ENCODE peak calls at places on chromosomes 13 and 19, in ten cellular contexts. N is IMR-90, B is PC-9, W is ascending aorta, R is endothelial cell, Z is GM10248, J is fibroblast of lung, P is uterus, F is endodermal cell, A is fibroblast of pulmonary artery. E is an unnamed sample.

GRCh38 chr13:73803997-73804396 is 330.2 kb downstream of the KLF12 start:
- DNase-seq in P (no peak), F (no peak), A (peak), J (peak), N (peak), R (no peak), Z (no peak), B (no peak), W (no peak), E (no peak)

GRCh38 chr13:114144606-114145244 is 12.3 kb upstream of the RASA3 start:
- DNase-seq in B (no peak), R (no peak), N (no peak), A (no peak), J (no peak), Z (no peak), F (no peak), P (no peak), W (no peak), E (no peak)

GRCh38 chr13:26867451-26868067 is 107.0 kb upstream of the GPR12 start:
- DNase-seq in F (peak), B (no peak), Z (peak), R (peak), W (no peak), N (peak), J (peak), A (peak), P (no peak), E (peak)

GRCh38 chr13:107866666-107867623 is 348.4 kb downstream of the LIG4 start:
- DNase-seq in B (no peak), J (peak), W (no peak), A (peak), F (peak), R (peak), P (no peak), N (peak), Z (no peak), E (peak)

GRCh38 chr13:49540552-49540951 is 44.8 kb downstream of the PHF11 start:
- DNase-seq in B (no peak), R (no peak), W (no peak), Z (no peak), N (peak), A (peak), F (no peak), J (peak), P (peak), E (no peak)

GRCh38 chr13:20174656-20175405 is 14.0 kb upstream of the GJA3 start:
- DNase-seq in A (peak), B (peak), P (peak), N (peak), W (peak), J (peak), F (peak), Z (peak), R (no peak), E (no peak)

GRCh38 chr13:39729161-39729560 is 73.7 kb downstream of the COG6 start:
- DNase-seq in P (no peak), B (no peak), A (peak), R (no peak), J (peak), W (no peak), Z (no peak), N (peak), F (no peak), E (no peak)

GRCh38 chr13:29522044-29522685 is 73.3 kb downstream of the SLC7A1 start:
- DNase-seq in F (no peak), N (peak), B (no peak), A (peak), W (peak), J (peak), R (no peak), P (peak), Z (no peak), E (no peak)

GRCh38 chr13:85896516-85897450 is 97.6 kb upstream of the SLITRK6 start:
- DNase-seq in N (peak), J (no peak), B (no peak), R (no peak), F (peak), W (no peak), A (no peak), P (no peak), Z (no peak), E (no peak)

GRCh38 chr19:36093146-36093662 is 17.7 kb upstream of the OVOL3 start:
- DNase-seq in J (no peak), F (no peak), W (no peak), R (no peak), Z (peak), P (no peak), N (no peak), A (no peak), B (no peak), E (no peak)

GRCh38 chr13:45224181-45224580 is 23.3 kb upstream of the KCTD4 start:
- DNase-seq in W (no peak), F (no peak), P (no peak), N (peak), B (no peak), A (no peak), R (no peak), J (peak), Z (no peak), E (no peak)

GRCh38 chr19:48874309-48875135 is 2.3 kb downstream of the PPP1R15A start:
- DNase-seq in F (no peak), A (peak), Z (no peak), J (peak), P (peak), N (peak), W (no peak), R (no peak), B (no peak), E (no peak)

GRCh38 chr19:33988601-33989000 is 183.7 kb upstream of the LSM14A start:
- DNase-seq in W (no peak), N (peak), P (no peak), F (no peak), B (no peak), Z (no peak), R (no peak), A (no peak), J (no peak), E (no peak)

GRCh38 chr13:73060251-73061160 is 1.7 kb downstream of the KLF5 start:
- DNase-seq in J (peak), F (no peak), N (peak), Z (no peak), P (peak), A (peak), B (no peak), W (peak), R (no peak), E (no peak)

GRCh38 chr19:17963936-17964691 is 2.8 kb upstream of the KCNN1 start:
- DNase-seq in B (no peak), J (no peak), Z (no peak), W (no peak), R (no peak), N (no peak), A (no peak), P (no peak), F (no peak), E (no peak)

GRCh38 chr19:32558607-32559228 is 22.3 kb upstream of the PDCD5 start:
- DNase-seq in P (no peak), W (no peak), J (no peak), F (peak), Z (no peak), B (no peak), R (peak), N (no peak), A (no peak), E (no peak)

GRCh38 chr19:43498233-43498830 is 6.2 kb downstream of the PHLDB3 start:
- DNase-seq in W (no peak), F (no peak), Z (no peak), J (no peak), A (no peak), R (no peak), P (no peak), B (no peak), N (no peak), E (no peak)

GRCh38 chr13:33676700-33677048 is 141.3 kb upstream of the RFC3 start:
- DNase-seq in A (peak), N (peak), P (peak), R (no peak), B (no peak), F (no peak), Z (no peak), W (peak), J (peak), E (no peak)

GRCh38 chr13:99811067-99811715 is 160.4 kb downstream of the ZIC5 start:
- DNase-seq in J (no peak), P (no peak), B (no peak), N (no peak), F (no peak), W (no peak), R (no peak), A (no peak), Z (no peak), E (no peak)

GRCh38 chr19:15379996-15380647 is 535 bp upstream of the AKAP8 start:
- DNase-seq in J (peak), P (peak), B (peak), Z (peak), W (peak), N (peak), F (peak), A (peak), R (peak), E (peak)

GRCh38 chr13:30720470-30720869 is 14.9 kb upstream of the ALOX5AP start:
- DNase-seq in W (no peak), B (no peak), J (no peak), F (no peak), Z (peak), P (no peak), A (no peak), N (no peak), R (no peak), E (no peak)

GRCh38 chr13:106612688-106613087 is 44.8 kb upstream of the ARGLU1 start:
- DNase-seq in N (peak), J (no peak), W (no peak), B (no peak), P (peak), A (peak), Z (no peak), F (no peak), R (no peak), E (no peak)

GRCh38 chr13:33633701-33634525 is 184.0 kb upstream of the RFC3 start:
- DNase-seq in R (no peak), A (peak), W (no peak), J (peak), F (no peak), P (no peak), N (peak), Z (no peak), B (no peak), E (peak)

GRCh38 chr19:48873476-48874308 is 1.5 kb downstream of the PPP1R15A start:
- DNase-seq in J (no peak), B (no peak), A (peak), W (no peak), P (peak), Z (no peak), R (no peak), F (peak), N (no peak), E (no peak)

GRCh38 chr13:25380082-25380481 is 8.3 kb downstream of the ATP8A2 start:
- DNase-seq in N (no peak), A (no peak), J (no peak), F (no peak), R (no peak), P (no peak), W (no peak), Z (no peak), B (no peak), E (no peak)

GRCh38 chr13:20337894-20338551 is 105.9 kb upstream of the GJB6 start:
- DNase-seq in A (no peak), W (no peak), J (no peak), B (no peak), R (no peak), P (no peak), F (no peak), Z (no peak), N (no peak), E (no peak)

GRCh38 chr13:51921790-51922740 is 60.3 kb downstream of the CCDC70 start:
- DNase-seq in B (no peak), A (no peak), R (no peak), N (peak), P (no peak), J (no peak), F (peak), W (no peak), Z (no peak), E (no peak)

GRCh38 chr19:46192990-46193650 is 36.4 kb upstream of the IGFL1 start:
- DNase-seq in Z (no peak), J (peak), W (no peak), B (peak), F (no peak), R (no peak), P (no peak), A (peak), N (peak), E (no peak)

GRCh38 chr19:28534740-28535351 is 678.1 kb downstream of the UQCRFS1 start:
- DNase-seq in W (no peak), J (no peak), F (no peak), A (no peak), P (no peak), R (no peak), Z (no peak), N (no peak), B (no peak), E (no peak)

GRCh38 chr13:114110091-114110829 is 22.2 kb downstream of the RASA3 start:
- DNase-seq in N (no peak), F (peak), B (no peak), P (peak), R (peak), Z (peak), W (peak), J (no peak), A (no peak), E (no peak)

GRCh38 chr19:58351558-58351878 is 1.8 kb downstream of the A1BG start:
- DNase-seq in Z (no peak), F (no peak), P (no peak), R (no peak), N (no peak), W (no peak), J (no peak), B (no peak), A (no peak), E (no peak)

GRCh38 chr19:815775-816499 is 5.8 kb downstream of the PLPPR3 start:
- DNase-seq in Z (no peak), W (no peak), B (no peak), J (no peak), P (no peak), R (no peak), N (no peak), A (no peak), F (peak), E (no peak)

GRCh38 chr19:7115721-7116120 is 46.2 kb downstream of the ZNF557 start:
- DNase-seq in J (no peak), F (no peak), R (no peak), B (no peak), N (no peak), Z (no peak), W (no peak), A (no peak), P (no peak), E (no peak)

GRCh38 chr19:51277112-51277511 is 26.2 kb downstream of the SIGLECL1 start:
- DNase-seq in J (no peak), R (no peak), Z (no peak), A (no peak), B (no peak), N (no peak), P (no peak), F (no peak), W (no peak), E (no peak)

GRCh38 chr13:110270507-110270906 is 36.5 kb downstream of the COL4A1 start:
- DNase-seq in J (no peak), Z (no peak), N (no peak), R (no peak), B (no peak), P (peak), A (no peak), F (peak), W (no peak), E (no peak)

GRCh38 chr13:28138756-28139470 is 568 bp downstream of the PAN3 start:
- DNase-seq in P (peak), R (peak), Z (peak), A (peak), F (peak), W (peak), J (peak), B (peak), N (peak), E (peak)
- TF ChIP-seq CTCF in P (no peak), R (no peak), Z (no peak), A (no peak), F (no peak), W (no peak), J (no peak), B (no peak), N (no peak), E (no peak)

GRCh38 chr19:30504272-30504671 is 132.1 kb downstream of the ZNF536 start:
- DNase-seq in W (no peak), A (no peak), P (no peak), B (no peak), J (no peak), Z (no peak), R (no peak), F (no peak), N (no peak), E (no peak)

GRCh38 chr19:30498707-30499106 is 126.5 kb downstream of the ZNF536 start:
- DNase-seq in N (no peak), J (no peak), P (no peak), F (peak), Z (no peak), W (no peak), B (no peak), R (peak), A (no peak), E (no peak)
- TF ChIP-seq CTCF in N (no peak), J (no peak), P (no peak), F (peak), Z (no peak), W (no peak), B (no peak), R (no peak), A (no peak), E (no peak)

GRCh38 chr13:91162180-91162579 is 185.3 kb upstream of the MIR17HG start:
- DNase-seq in R (no peak), N (no peak), W (no peak), A (no peak), J (no peak), P (no peak), Z (no peak), F (peak), B (no peak), E (no peak)
- TF ChIP-seq CTCF in R (no peak), N (no peak), W (no peak), A (no peak), J (no peak), P (no peak), Z (no peak), F (peak), B (no peak), E (no peak)

GRCh38 chr19:42254083-42254849 is 662 bp downstream of the ERF start:
- DNase-seq in B (peak), R (peak), A (peak), P (peak), N (peak), Z (peak), J (peak), F (peak), W (peak), E (peak)
- TF ChIP-seq CTCF in B (no peak), R (no peak), A (no peak), P (peak), N (no peak), Z (no peak), J (no peak), F (peak), W (no peak), E (no peak)

GRCh38 chr19:39845621-39846175 is 481 bp downstream of the FBL start:
- DNase-seq in Z (no peak), P (no peak), A (no peak), J (no peak), F (no peak), R (no peak), W (no peak), N (no peak), B (no peak), E (no peak)
- TF ChIP-seq CTCF in Z (no peak), P (no peak), A (peak), J (no peak), F (no peak), R (no peak), W (no peak), N (peak), B (no peak), E (no peak)

GRCh38 chr19:41540041-41540695 is 35.8 kb upstream of the CEACAM21 start:
- DNase-seq in F (no peak), P (no peak), R (no peak), Z (no peak), B (no peak), W (no peak), N (no peak), J (peak), A (no peak), E (no peak)

GRCh38 chr19:41542622-41543021 is 33.3 kb upstream of the CEACAM21 start:
- DNase-seq in A (no peak), R (no peak), B (no peak), J (no peak), W (no peak), F (no peak), P (no peak), Z (no peak), N (no peak), E (no peak)

GRCh38 chr19:41545547-41545946 is 30.4 kb upstream of the CEACAM21 start:
- DNase-seq in A (no peak), W (no peak), P (no peak), R (no peak), Z (no peak), J (no peak), B (no peak), F (no peak), N (no peak), E (no peak)

GRCh38 chr19:41543582-41543981 is 32.4 kb upstream of the CEACAM21 start:
- DNase-seq in W (no peak), J (no peak), A (no peak), P (no peak), F (no peak), N (no peak), Z (no peak), B (no peak), R (no peak), E (no peak)

GRCh38 chr19:41541990-41542584 is 33.9 kb upstream of the CEACAM21 start:
- DNase-seq in B (peak), P (peak), W (peak), A (peak), N (peak), Z (no peak), R (peak), J (no peak), F (peak), E (peak)
- TF ChIP-seq CTCF in B (peak), P (peak), W (peak), A (peak), N (peak), Z (peak), R (peak), J (peak), F (peak), E (peak)

GRCh38 chr19:55134732-55135131 is 14.3 kb downstream of the TNNT1 start:
- DNase-seq in B (no peak), A (no peak), F (no peak), Z (no peak), R (no peak), J (no peak), W (no peak), N (no peak), P (no peak), E (no peak)

GRCh38 chr19:55133639-55134444 is 15.2 kb downstream of the TNNT1 start:
- DNase-seq in N (no peak), W (no peak), A (no peak), Z (peak), J (no peak), R (no peak), P (no peak), F (no peak), B (no peak), E (no peak)

GRCh38 chr19:55136399-55137102 is 12.5 kb downstream of the TNNT1 start:
- DNase-seq in N (no peak), W (no peak), B (no peak), R (no peak), J (no peak), Z (no peak), A (no peak), F (no peak), P (no peak), E (no peak)

GRCh38 chr19:55131421-55131820 is 14.0 kb upstream of the PPP1R12C start:
- DNase-seq in P (no peak), R (no peak), J (no peak), W (no peak), A (no peak), Z (no peak), B (no peak), N (peak), F (no peak), E (no peak)

DNA sequence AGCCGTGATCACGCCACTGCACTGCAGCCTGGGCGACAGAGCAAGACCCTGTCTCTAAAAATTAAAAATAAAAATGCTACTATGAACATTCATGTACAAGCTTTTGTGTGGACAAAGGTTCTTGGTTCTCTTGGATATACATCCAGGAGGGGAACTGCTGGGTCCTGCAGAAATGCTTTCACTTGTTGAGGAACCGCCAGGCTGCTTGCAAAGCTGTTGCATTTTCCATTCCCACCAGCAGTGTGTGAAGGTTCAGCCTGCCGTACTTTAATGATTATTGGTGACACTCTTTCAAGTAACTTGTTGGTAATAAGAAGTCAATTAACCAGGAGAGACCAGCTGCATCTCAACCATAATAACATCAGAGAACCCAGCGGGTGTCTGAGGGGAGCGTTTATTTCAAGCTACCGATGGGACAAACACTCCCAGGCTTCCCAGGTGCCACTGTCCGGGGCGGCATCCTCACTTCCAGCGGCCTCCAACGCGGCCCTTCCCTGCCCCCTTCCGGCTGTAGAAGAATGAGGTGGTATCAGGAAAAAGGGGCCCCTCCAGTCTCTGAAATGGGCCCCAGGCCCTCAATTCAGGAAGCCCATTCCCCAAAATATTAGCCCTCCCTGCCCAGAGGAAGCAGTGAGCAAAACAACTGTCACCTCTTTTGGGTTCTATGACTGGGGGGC is 15.2 kb upstream of the PPP1R12C start:
- DNase-seq in Z (peak), P (no peak), J (no peak), W (no peak), A (no peak), N (no peak), R (no peak), F (no peak), B (no peak), E (no peak)
- TF ChIP-seq CTCF in Z (no peak), P (no peak), J (peak), W (no peak), A (no peak), N (peak), R (no peak), F (peak), B (no peak), E (peak)